ENCODE peak calls at places on chromosomes 12 and 14, in seven cellular contexts. O is right atrium auricular region, N is HCT116, U is neural progenitor cell, V is brain microvascular endothelial cell, C is fibroblast of the aortic adventitia, P is ovary. S is an unnamed sample.

GRCh38 chr12:91381309-91381804 is 198.7 kb upstream of the DCN start:
- DNase-seq in N (no peak), V (peak; percentile 83), P (peak; percentile 52), C (peak; percentile 90), O (peak; percentile 66), U (peak; percentile 89), S (no peak)

GRCh38 chr12:132023658-132024057 is 73.9 kb downstream of the EP400 start:
- DNase-seq in O (no peak), U (no peak), V (no peak), N (no peak), C (no peak), P (peak; percentile 11), S (no peak)

GRCh38 chr14:101582294-101582693 is 21.0 kb downstream of the DIO3 start:
- DNase-seq in C (no peak), U (no peak), V (no peak), N (no peak), O (no peak), P (no peak), S (no peak)

GRCh38 chr14:22780105-22780679 is 13.7 kb downstream of the OXA1L start:
- DNase-seq in U (no peak), N (no peak), P (no peak), O (no peak), V (peak; percentile 4), C (peak; percentile 24), S (no peak)

GRCh38 chr12:112170376-112170775 is 45.0 kb downstream of the TRAFD1 start:
- DNase-seq in N (no peak), C (peak; percentile 22), U (peak; percentile 41), P (no peak), O (no peak), V (peak; percentile 30), S (no peak)

GRCh38 chr14:23751591-23751990 is 115.4 kb downstream of the DHRS2 start:
- DNase-seq in P (no peak), V (peak; percentile 9), N (no peak), O (no peak), U (no peak), C (no peak), S (no peak)

GRCh38 chr14:70789361-70789760 is 20.0 kb downstream of the MAP3K9 start:
- DNase-seq in N (no peak), C (peak; percentile 35), U (no peak), V (peak; percentile 71), O (no peak), P (peak; percentile 55), S (no peak)

GRCh38 chr12:24118675-24119074 is 169.2 kb upstream of the SOX5 start:
- DNase-seq in C (peak; percentile 5), O (no peak), N (no peak), P (no peak), U (no peak), V (no peak), S (no peak)

GRCh38 chr12:76450690-76451089 is 102.5 kb upstream of the BBS10 start:
- DNase-seq in P (no peak), V (peak; percentile 89), C (peak; percentile 80), O (no peak), N (peak; percentile 74), U (no peak), S (no peak)

GRCh38 chr12:81077686-81078441 is at the start of gene ACSS3:
- DNase-seq in C (peak; percentile 27), N (no peak), O (peak; percentile 77), U (peak; percentile 92), V (peak; percentile 12), P (peak; percentile 71), S (no peak)

GRCh38 chr12:51911788-51912711 is 4.7 kb downstream of the ACVRL1 start:
- DNase-seq in N (no peak), C (peak; percentile 35), V (no peak), O (no peak), P (no peak), U (no peak), S (no peak)

GRCh38 chr14:79915411-79915810 is 295.9 kb downstream of the DIO2 start:
- DNase-seq in C (no peak), P (no peak), U (no peak), O (no peak), V (no peak), N (no peak), S (no peak)

GRCh38 chr12:25319233-25319984 is 68.7 kb upstream of the KRAS start:
- DNase-seq in U (no peak), V (no peak), C (no peak), P (no peak), O (no peak), N (no peak), S (no peak)

GRCh38 chr12:117707861-117708260 is 260.9 kb downstream of the KSR2 start:
- DNase-seq in O (no peak), U (no peak), C (no peak), P (no peak), N (no peak), V (no peak), S (no peak)

GRCh38 chr12:49910331-49911212 is 6.9 kb upstream of the FAIM2 start:
- DNase-seq in U (no peak), N (no peak), C (no peak), P (no peak), O (no peak), V (no peak), S (no peak)

GRCh38 chr14:60179296-60179924 is 14.2 kb upstream of the DHRS7 start:
- DNase-seq in N (no peak), P (no peak), U (no peak), V (no peak), C (peak; percentile 56), O (no peak), S (no peak)

GRCh38 chr12:13474381-13474780 is 277.9 kb downstream of the EMP1 start:
- DNase-seq in P (no peak), C (no peak), U (no peak), N (no peak), O (no peak), V (no peak), S (no peak)

GRCh38 chr12:120032242-120032641 is 43.2 kb downstream of the BICDL1 start:
- DNase-seq in V (no peak), C (no peak), U (no peak), P (no peak), N (no peak), O (no peak), S (no peak)

GRCh38 chr12:104930388-104931326 is 27.4 kb downstream of the SLC41A2 start:
- DNase-seq in C (peak; percentile 47), V (peak; percentile 73), U (no peak), O (no peak), P (no peak), N (no peak), S (no peak)

GRCh38 chr14:94598816-94599655 is 13.2 kb upstream of the SERPINA3 start:
- DNase-seq in N (peak; percentile 96), P (peak; percentile 81), C (peak; percentile 97), O (peak; percentile 86), U (peak; percentile 21), V (peak; percentile 98), S (peak; percentile 66)
- H3K4me3 ChIP-seq in N (peak overlapping the region; percentile 28), P (no peak overlapping the region), C (no peak overlapping the region), O (no peak overlapping the region), U (no peak overlapping the region), V (no peak overlapping the region), S (no peak overlapping the region)

DNA sequence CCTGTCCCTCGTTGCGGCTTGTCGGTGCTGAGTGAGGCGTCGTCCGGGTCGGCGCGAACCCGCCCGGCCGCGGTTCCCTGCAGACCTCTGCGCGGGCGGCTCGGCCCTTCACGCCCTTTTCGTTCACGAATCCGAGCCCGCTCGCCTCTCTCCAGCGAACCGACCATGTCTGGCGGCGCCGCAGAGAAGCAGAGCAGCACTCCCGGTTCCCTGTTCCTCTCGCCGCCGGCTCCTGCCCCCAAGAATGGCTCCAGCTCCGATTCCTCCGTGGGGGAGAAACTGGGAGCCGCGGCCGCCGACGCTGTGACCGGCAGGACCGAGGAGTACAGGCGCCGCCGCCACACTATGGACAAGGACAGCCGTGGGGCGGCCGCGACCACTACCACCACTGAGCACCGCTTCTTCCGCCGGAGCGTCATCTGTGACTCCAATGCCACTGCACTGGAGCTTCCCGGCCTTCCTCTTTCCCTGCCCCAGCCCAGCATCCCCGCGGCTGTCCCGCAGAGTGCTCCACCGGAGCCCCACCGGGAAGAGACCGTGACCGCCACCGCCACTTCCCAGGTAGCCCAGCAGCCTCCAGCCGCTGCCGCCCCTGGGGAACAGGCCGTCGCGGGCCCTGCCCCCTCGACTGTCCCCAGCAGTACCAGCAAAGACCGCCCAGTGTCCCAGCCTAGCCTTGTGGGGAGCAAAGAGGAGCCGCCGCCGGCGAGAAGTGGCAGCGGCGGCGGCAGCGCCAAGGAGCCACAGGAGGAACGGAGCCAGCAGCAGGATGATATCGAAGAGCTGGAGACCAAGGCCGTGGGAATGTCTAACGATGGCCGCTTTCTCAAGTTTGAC is 1.2 kb downstream of the WNK1 start:
- DNase-seq in V (no peak), U (peak; percentile 57), O (peak; percentile 64), N (no peak), P (peak; percentile 58), C (peak; percentile 32), S (no peak)
- TF ChIP-seq CTCF in V (no peak), U (peak; percentile 5), O (no peak), N (peak; percentile 17), P (no peak), C (no peak), S (no peak)

GRCh38 chr12:6694701-6695100 is 5.5 kb upstream of the ZNF384 start:
- DNase-seq in C (no peak), N (no peak), U (no peak), O (no peak), P (no peak), V (no peak), S (no peak)
- H3K4me3 ChIP-seq in C (no peak overlapping the region), N (no peak overlapping the region), U (no peak overlapping the region), O (no peak overlapping the region), P (no peak overlapping the region), V (no peak overlapping the region), S (no peak overlapping the region)

GRCh38 chr12:121810833-121811433 is 7.1 kb downstream of the SETD1B start:
- DNase-seq in V (no peak), U (no peak), O (no peak), P (no peak), C (peak; percentile 28), N (no peak), S (no peak)

GRCh38 chr12:121811434-121812319 is 7.9 kb downstream of the SETD1B start:
- DNase-seq in O (no peak), U (peak; percentile 92), V (peak; percentile 29), N (no peak), C (peak; percentile 63), P (peak; percentile 85), S (no peak)

GRCh38 chr12:121813951-121814350 is 10.1 kb downstream of the SETD1B start:
- DNase-seq in N (no peak), P (no peak), O (no peak), V (no peak), C (no peak), U (no peak), S (no peak)

GRCh38 chr12:121812921-121813896 is 9.4 kb downstream of the SETD1B start:
- DNase-seq in P (no peak), O (no peak), U (no peak), C (peak; percentile 65), N (no peak), V (no peak), S (no peak)

GRCh38 chr12:121812320-121812871 is 8.6 kb downstream of the SETD1B start:
- DNase-seq in V (peak; percentile 56), P (peak; percentile 76), C (peak; percentile 79), N (no peak), U (peak; percentile 88), O (no peak), S (no peak)
- TF ChIP-seq CTCF in V (no peak), P (no peak), C (no peak), N (no peak), U (no peak), O (no peak), S (no peak)

S was measured in LNCaP clone FGC.